ENCODE peak calls at places on chromosome 18, in four cellular contexts. M is midbrain, N is endodermal cell, Y is T-helper 1 cell. C is an unnamed sample.

GRCh38 chr18:58392336-58393000 is 236.4 kb downstream of the ALPK2 start:
- DNase-seq in M (peak; percentile 14), Y (no peak), N (peak; percentile 38), C (peak; percentile 41)

GRCh38 chr18:7090771-7091170 is 26.8 kb downstream of the LAMA1 start:
- DNase-seq in N (no peak), Y (no peak), M (no peak), C (no peak)

GRCh38 chr18:3877678-3878077 is 427.7 kb downstream of the TGIF1 start:
- DNase-seq in Y (no peak), N (no peak), M (no peak), C (no peak)

GRCh38 chr18:9101730-9102390 is 639 bp upstream of the NDUFV2 start:
- DNase-seq in N (no peak), M (peak; percentile 31), Y (no peak), C (no peak)

GRCh38 chr18:49094136-49094535 is 143.4 kb upstream of the SMAD7 start:
- DNase-seq in N (no peak), M (no peak), Y (no peak), C (no peak)

GRCh38 chr18:56973487-56973886 is 173.4 kb upstream of the BOD1L2 start:
- DNase-seq in Y (no peak), N (no peak), M (no peak), C (no peak)

GRCh38 chr18:22422909-22423548 is 5.3 kb upstream of the CTAGE1 start:
- DNase-seq in Y (no peak), M (no peak), N (no peak), C (peak; percentile 51)

GRCh38 chr18:76451475-76452331 is 43.3 kb downstream of the ZNF516 start:
- DNase-seq in N (peak; percentile 59), M (peak; percentile 68), Y (no peak), C (no peak)

GRCh38 chr18:55706893-55707292 is 118.9 kb upstream of the TCF4 start:
- DNase-seq in Y (no peak), M (no peak), N (no peak), C (peak; percentile 4)

GRCh38 chr18:56188521-56188920 is 449.9 kb downstream of the TXNL1 start:
- DNase-seq in M (no peak), Y (no peak), N (no peak), C (no peak)

GRCh38 chr18:48996901-48997463 is 46.2 kb upstream of the SMAD7 start:
- DNase-seq in N (peak; percentile 76), Y (peak; percentile 24), M (no peak), C (peak; percentile 96)

GRCh38 chr18:55900380-55900779 is 312.4 kb upstream of the TCF4 start:
- DNase-seq in N (no peak), M (no peak), Y (no peak), C (no peak)

GRCh38 chr18:35430721-35431441 is 53.7 kb upstream of the ZNF396 start:
- DNase-seq in N (no peak), M (no peak), Y (no peak), C (no peak)

GRCh38 chr18:22211660-22212059 is 42.3 kb downstream of the GATA6 start:
- DNase-seq in Y (no peak), N (no peak), M (no peak), C (no peak)